ENCODE peak calls at places on chromosomes 7 and 10, in seven cellular contexts. U is transverse colon, T is right atrium auricular region, L is adrenal gland, J is keratinocyte, N is prostate gland, G is GM23338. D is an unnamed sample.

GRCh38 chr10:79237801-79238520 is 109.3 kb upstream of the PPIF start:
- DNase-seq in L (no peak), U (no peak), N (no peak), G (no peak), J (no peak), T (no peak), D (no peak)

GRCh38 chr7:51080622-51081269 is 235.9 kb downstream of the COBL start:
- DNase-seq in T (no peak), L (no peak), G (peak), J (no peak), N (no peak), U (no peak), D (no peak)

GRCh38 chr10:97714401-97715258 is 1.1 kb downstream of the MARVELD1 start:
- DNase-seq in U (peak), G (peak), L (peak), J (peak), T (peak), N (peak), D (no peak)

GRCh38 chr7:115869225-115869624 is 161.3 kb downstream of the TFEC start:
- DNase-seq in L (no peak), N (no peak), T (no peak), J (no peak), U (no peak), G (no peak), D (no peak)

GRCh38 chr7:21064698-21065648 is 278.3 kb upstream of the SP8 start:
- DNase-seq in N (no peak), L (no peak), J (no peak), U (no peak), T (no peak), G (no peak), D (no peak)

GRCh38 chr7:116552616-116553015 is 27.8 kb downstream of the CAV1 start:
- DNase-seq in N (no peak), L (no peak), U (no peak), J (peak), T (no peak), G (no peak), D (no peak)

GRCh38 chr10:100518761-100519241 is 860 bp downstream of the SEC31B start:
- DNase-seq in L (peak), N (peak), U (peak), J (no peak), G (peak), T (peak), D (peak)

GRCh38 chr7:16762177-16762576 is 8.6 kb downstream of the TSPAN13 start:
- DNase-seq in L (no peak), T (no peak), J (no peak), G (peak), U (no peak), N (no peak), D (no peak)

GRCh38 chr7:141369422-141369821 is 181.8 kb upstream of the AGK start:
- DNase-seq in J (no peak), T (no peak), U (no peak), L (no peak), G (no peak), N (peak), D (no peak)

GRCh38 chr10:103910442-103911000 is 7.5 kb downstream of the STN1 start:
- DNase-seq in G (no peak), N (no peak), L (no peak), T (no peak), J (no peak), U (no peak), D (no peak)

GRCh38 chr7:50217961-50218360 is 86.6 kb upstream of the IKZF1 start:
- DNase-seq in T (no peak), L (no peak), N (no peak), G (no peak), U (no peak), J (no peak), D (no peak)

GRCh38 chr10:14405076-14406065 is 74.6 kb upstream of the FRMD4A start:
- DNase-seq in J (no peak), N (no peak), L (no peak), G (no peak), U (no peak), T (no peak), D (no peak)

GRCh38 chr7:32347244-32347828 is 142.8 kb downstream of the LSM5 start:
- DNase-seq in T (no peak), J (no peak), U (no peak), L (no peak), G (peak), N (no peak), D (no peak)

GRCh38 chr10:555682-556350 is 133.7 kb downstream of the DIP2C start:
- DNase-seq in L (no peak), U (no peak), N (no peak), T (no peak), G (no peak), J (no peak), D (no peak)

GRCh38 chr10:94439275-94439861 is 37.0 kb downstream of the TBC1D12 start:
- DNase-seq in T (no peak), J (no peak), G (peak), U (no peak), N (no peak), L (no peak), D (no peak)

GRCh38 chr10:30758341-30758740 is 128.8 kb upstream of the LYZL2 start:
- DNase-seq in J (no peak), N (no peak), T (no peak), U (no peak), L (no peak), G (no peak), D (no peak)

GRCh38 chr10:103564799-103565365 is 71.4 kb downstream of the NEURL1 start:
- DNase-seq in L (no peak), J (no peak), U (peak), N (no peak), T (no peak), G (peak), D (no peak)

GRCh38 chr10:80081801-80082750 is 3.6 kb downstream of the TMEM254 start:
- DNase-seq in J (peak), G (peak), U (no peak), N (no peak), L (no peak), T (no peak), D (no peak)

GRCh38 chr10:43344051-43344450 is 27.4 kb upstream of the FXYD4 start:
- DNase-seq in U (no peak), J (no peak), G (no peak), T (no peak), N (no peak), L (no peak), D (no peak)

GRCh38 chr7:46939558-46939957 is 642.4 kb downstream of the TNS3 start:
- DNase-seq in U (no peak), T (no peak), J (no peak), G (no peak), L (no peak), N (no peak), D (no peak)

GRCh38 chr7:46945328-46945727 is 636.6 kb downstream of the TNS3 start:
- DNase-seq in L (no peak), T (no peak), N (no peak), G (no peak), J (no peak), U (no peak), D (no peak)

GRCh38 chr7:46942574-46942973 is 639.3 kb downstream of the TNS3 start:
- DNase-seq in G (peak), N (no peak), L (no peak), T (no peak), U (no peak), J (no peak), D (no peak)

GRCh38 chr7:46940178-46940577 is 641.7 kb downstream of the TNS3 start:
- DNase-seq in L (no peak), T (no peak), U (no peak), N (no peak), J (no peak), G (no peak), D (no peak)

DNA sequence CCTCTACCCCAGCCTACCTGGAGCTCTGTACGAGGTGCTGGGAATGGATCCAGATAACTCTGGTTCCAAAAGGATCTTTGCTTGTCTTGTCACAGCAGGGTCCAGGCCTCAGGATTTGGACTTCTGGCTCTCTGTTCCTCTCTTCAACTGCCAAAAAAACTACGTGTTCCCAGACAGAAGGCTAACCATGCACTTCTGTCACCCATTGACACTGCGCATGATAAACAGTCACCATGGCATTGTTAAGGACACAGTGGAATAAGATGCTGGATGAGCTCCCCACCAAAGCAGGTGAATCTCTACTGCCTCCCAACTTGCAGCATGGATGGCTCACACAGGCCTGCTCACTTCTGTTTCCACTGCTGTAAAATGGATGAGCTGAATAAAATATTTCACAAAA is 637.9 kb downstream of the TNS3 start:
- DNase-seq in T (no peak), G (no peak), N (no peak), J (no peak), U (no peak), L (no peak), D (peak)
- H3K27ac ChIP-seq in T (peak), G (no peak), N (no peak), J (no peak), U (no peak), L (no peak), D (no peak)

DNA sequence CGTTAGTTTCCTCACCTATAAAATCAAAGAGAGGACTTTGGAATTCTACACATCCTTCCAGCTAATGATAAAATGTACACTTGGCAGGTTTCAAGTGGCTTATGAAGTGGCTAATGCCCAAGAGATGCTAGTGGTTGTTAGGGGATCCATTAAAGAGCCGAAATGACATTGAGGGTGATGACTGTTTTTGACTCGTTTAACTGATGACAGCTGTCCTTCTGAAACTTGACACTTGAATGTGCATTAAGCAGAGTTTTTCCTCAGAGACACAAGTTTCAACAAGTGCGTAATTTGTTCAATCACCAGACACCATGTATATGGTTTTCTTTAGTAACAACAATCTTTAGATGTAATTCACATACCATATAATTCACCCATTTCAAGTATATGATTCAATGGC is 1.6 kb upstream of the PRF1 start:
- DNase-seq in U (no peak), N (no peak), T (no peak), J (no peak), L (no peak), G (no peak), D (no peak)
- H3K4me3 ChIP-seq in U (no peak), N (no peak), T (no peak), J (no peak), L (no peak), G (no peak), D (no peak)

GRCh38 chr7:77687747-77688144 is 8.5 kb upstream of the RSBN1L start:
- DNase-seq in U (no peak), N (no peak), L (no peak), T (no peak), J (no peak), G (peak), D (no peak)
- TF ChIP-seq CTCF in U (no peak), N (no peak), L (no peak), T (no peak), J (no peak), G (no peak), D (no peak)

GRCh38 chr10:50512743-50513416 is 110.9 kb downstream of the SGMS1 start:
- DNase-seq in N (no peak), J (no peak), U (peak), T (no peak), G (no peak), L (no peak), D (no peak)
- H3K27ac ChIP-seq in N (peak), J (no peak), U (no peak), T (no peak), G (no peak), L (peak), D (peak)

GRCh38 chr10:3946234-3947229 is 161.5 kb upstream of the KLF6 start:
- DNase-seq in T (peak), N (no peak), G (no peak), J (no peak), L (no peak), U (no peak), D (no peak)
- H3K4me3 ChIP-seq in T (no peak), N (no peak), G (no peak), J (peak), L (no peak), U (no peak), D (no peak)

D was measured in dorsolateral prefrontal cortex.